ENCODE peak calls at places on chromosomes 7 and 10, in ten cellular contexts. X, G, S, A, J, N, V, Q, R and U are unnamed samples.
A peak's percentile ranks its signal among the peaks of the same experiment; 100 is the strongest.

GRCh38 chr7:28804990-28805389 is 153.1 kb downstream of the TRIL start:
- DNase-seq in X (no peak), G (no peak), S (no peak), A (peak; percentile 81), J (peak; percentile 67), N (no peak), V (peak; percentile 97), Q (no peak), R (peak; percentile 78), U (no peak)

GRCh38 chr10:131964298-131964697 is 17.4 kb downstream of the BNIP3 start:
- DNase-seq in X (no peak), G (no peak), S (no peak), A (no peak), J (no peak), N (no peak), V (peak; percentile 12), Q (no peak), R (no peak), U (no peak)

GRCh38 chr7:1999278-1999984 is 233.3 kb downstream of the MAD1L1 start:
- DNase-seq in X (no peak), G (no peak), S (no peak), A (no peak), J (no peak), N (no peak), V (no peak), Q (no peak), R (no peak), U (no peak)

GRCh38 chr10:60611291-60611747 is 167.0 kb upstream of the CDK1 start:
- DNase-seq in X (no peak), G (peak; percentile 9), S (peak; percentile 27), A (peak; percentile 81), J (peak; percentile 60), N (no peak), V (peak; percentile 83), Q (no peak), R (peak; percentile 80), U (no peak)

GRCh38 chr7:16951483-16952080 is 69.8 kb upstream of the AGR3 start:
- DNase-seq in X (no peak), G (no peak), S (no peak), A (no peak), J (no peak), N (no peak), V (peak; percentile 25), Q (no peak), R (peak; percentile 9), U (no peak)

GRCh38 chr7:40843338-40844026 is 708.7 kb downstream of the SUGCT start:
- DNase-seq in X (no peak), G (no peak), S (no peak), A (no peak), J (no peak), N (no peak), V (peak; percentile 46), Q (no peak), R (no peak), U (no peak)

GRCh38 chr7:114589436-114589835 is 174.8 kb downstream of the FOXP2 start:
- DNase-seq in X (no peak), G (no peak), S (no peak), A (no peak), J (no peak), N (peak; percentile 15), V (no peak), Q (no peak), R (no peak), U (no peak)

GRCh38 chr10:91613411-91614253 is 19.2 kb downstream of the PPP1R3C start:
- DNase-seq in X (no peak), G (no peak), S (peak; percentile 88), A (peak; percentile 97), J (peak; percentile 91), N (no peak), V (peak; percentile 99), Q (no peak), R (peak; percentile 95), U (no peak)

GRCh38 chr7:105473163-105473562 is 48.9 kb downstream of the PUS7 start:
- DNase-seq in X (no peak), G (peak; percentile 21), S (peak; percentile 47), A (peak; percentile 31), J (no peak), N (no peak), V (peak; percentile 89), Q (no peak), R (peak; percentile 71), U (no peak)

GRCh38 chr10:72086466-72087391 is 1.6 kb downstream of the SPOCK2 start:
- DNase-seq in X (no peak), G (peak; percentile 30), S (no peak), A (no peak), J (no peak), N (peak; percentile 24), V (peak; percentile 22), Q (peak; percentile 40), R (no peak), U (peak; percentile 64)

GRCh38 chr7:7554021-7554432 is 12.7 kb upstream of the MIOS start:
- DNase-seq in X (peak; percentile 10), G (no peak), S (peak; percentile 24), A (peak; percentile 87), J (no peak), N (no peak), V (peak; percentile 91), Q (no peak), R (peak; percentile 86), U (no peak)